ENCODE peak calls at places on chromosome 15, in six cellular contexts. O, I, K, B, F and Q are unnamed samples.

GRCh38 chr15:59622289-59622688 is 10.7 kb downstream of the GCNT3 start:
- DNase-seq in O (peak; percentile 36), I (no peak), B (peak; percentile 53), K (no peak), F (peak; percentile 66), Q (peak; percentile 55)

GRCh38 chr15:69535101-69535638 is 82.6 kb downstream of the RPLP1 start:
- DNase-seq in K (no peak), B (peak; percentile 24), O (peak; percentile 64), F (no peak), I (no peak), Q (peak; percentile 79)

GRCh38 chr15:88865498-88866099 is 29.7 kb downstream of the HAPLN3 start:
- DNase-seq in K (no peak), O (no peak), F (no peak), B (no peak), I (no peak), Q (no peak)

GRCh38 chr15:63121382-63122001 is at the start of gene LACTB:
- DNase-seq in F (peak; percentile 80), O (peak; percentile 84), B (peak; percentile 89), I (peak; percentile 96), K (peak; percentile 68), Q (peak; percentile 89)

GRCh38 chr15:59791646-59792208 is 102.6 kb upstream of the BNIP2 start:
- DNase-seq in K (no peak), F (no peak), O (no peak), B (no peak), I (no peak), Q (no peak)

GRCh38 chr15:76181705-76182107 is 121.9 kb downstream of the TMEM266 start:
- DNase-seq in O (no peak), F (no peak), B (no peak), K (no peak), I (no peak), Q (no peak)

GRCh38 chr15:63909819-63910437 is 76.2 kb upstream of the HERC1 start:
- DNase-seq in K (no peak), B (peak; percentile 61), F (peak; percentile 10), I (no peak), O (peak; percentile 76), Q (peak; percentile 84)

GRCh38 chr15:36591534-36592411 is 12.3 kb downstream of the CDIN1 start:
- DNase-seq in K (no peak), B (no peak), I (peak; percentile 54), F (no peak), O (peak; percentile 47), Q (peak; percentile 17)

GRCh38 chr15:93830221-93830765 is 401.1 kb upstream of the MCTP2 start:
- DNase-seq in F (no peak), K (no peak), O (no peak), I (no peak), B (no peak), Q (no peak)

GRCh38 chr15:26807517-26808427 is 34.9 kb upstream of the GABRB3 start:
- DNase-seq in I (no peak), O (no peak), F (no peak), B (no peak), K (no peak), Q (no peak)

GRCh38 chr15:73518180-73518862 is 75.4 kb downstream of the REC114 start:
- DNase-seq in F (no peak), O (no peak), B (no peak), K (no peak), I (no peak), Q (no peak)

GRCh38 chr15:55774113-55774970 is 31.4 kb upstream of the PRTG start:
- DNase-seq in I (no peak), K (peak; percentile 12), O (peak; percentile 27), F (peak; percentile 52), B (no peak), Q (peak; percentile 40)